ENCODE peak calls at places on chromosome 11, in five cellular contexts. A is lower leg skin; N is PC-3; M is BJ; Q is activated CD8-positive, alpha-beta T cell treated with anti-CD3 and anti-CD28 coated beads for 36 hours. X is an unnamed sample.

GRCh38 chr11:86818466-86819282 is 18.3 kb downstream of the PRSS23 start:
- DNase-seq in A (no peak), N (peak), M (no peak), Q (no peak), X (peak)

GRCh38 chr11:5242933-5243844 is 6.5 kb downstream of the HBG1 start:
- DNase-seq in A (no peak), N (no peak), M (no peak), Q (no peak), X (no peak)

GRCh38 chr11:59555601-59556114 is 44.3 kb downstream of the OR4D9 start:
- DNase-seq in A (no peak), N (no peak), M (no peak), Q (no peak), X (no peak)

GRCh38 chr11:77141034-77141433 is 13.0 kb downstream of the MYO7A start:
- DNase-seq in A (no peak), N (peak), M (no peak), Q (no peak), X (no peak)

GRCh38 chr11:79400717-79401330 is 40.0 kb downstream of the TENM4 start:
- DNase-seq in A (no peak), N (peak), M (no peak), Q (peak), X (no peak)

GRCh38 chr11:20003357-20003756 is 156.9 kb downstream of the DBX1 start:
- DNase-seq in A (no peak), N (peak), M (no peak), Q (no peak), X (no peak)

GRCh38 chr11:121839821-121840220 is 276.2 kb downstream of the BLID start:
- DNase-seq in A (no peak), N (no peak), M (no peak), Q (no peak), X (no peak)

GRCh38 chr11:23974046-23974445 is 522.8 kb upstream of the LUZP2 start:
- DNase-seq in A (no peak), N (no peak), M (no peak), Q (no peak), X (no peak)

GRCh38 chr11:76670475-76671235 is at the start of gene LRRC32:
- DNase-seq in A (no peak), N (no peak), M (no peak), Q (peak), X (no peak)

GRCh38 chr11:54558919-54559318 is 44.9 kb downstream of the OR4C46 start:
- DNase-seq in A (no peak), N (peak), M (no peak), Q (no peak), X (no peak)
- TF ChIP-seq CTCF in A (no peak), N (peak), M (no peak), Q (no peak), X (no peak)

DNA sequence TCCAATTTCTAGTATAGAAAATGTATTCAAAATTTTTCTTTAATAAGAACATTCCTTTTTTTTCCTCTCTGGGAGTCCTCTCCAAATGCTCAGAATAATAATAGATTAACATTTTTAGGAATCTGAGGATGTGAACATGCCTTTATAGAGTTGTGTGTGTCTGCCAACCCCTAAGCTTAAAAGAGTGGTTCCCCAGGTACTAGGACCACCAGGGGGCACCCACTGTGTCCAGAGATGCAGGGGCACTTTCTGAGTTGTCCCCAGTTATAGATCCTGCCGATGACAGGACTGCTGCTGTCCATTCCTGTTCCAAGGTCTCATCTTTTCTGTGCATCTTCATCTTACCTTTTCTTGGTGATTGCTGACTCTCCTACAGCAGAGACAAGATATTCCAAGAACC is 27.0 kb upstream of the MICAL2 start:
- DNase-seq in A (no peak), N (no peak), M (no peak), Q (peak), X (no peak)
- TF ChIP-seq CTCF in A (no peak), N (peak), M (no peak), Q (no peak), X (peak)

DNA sequence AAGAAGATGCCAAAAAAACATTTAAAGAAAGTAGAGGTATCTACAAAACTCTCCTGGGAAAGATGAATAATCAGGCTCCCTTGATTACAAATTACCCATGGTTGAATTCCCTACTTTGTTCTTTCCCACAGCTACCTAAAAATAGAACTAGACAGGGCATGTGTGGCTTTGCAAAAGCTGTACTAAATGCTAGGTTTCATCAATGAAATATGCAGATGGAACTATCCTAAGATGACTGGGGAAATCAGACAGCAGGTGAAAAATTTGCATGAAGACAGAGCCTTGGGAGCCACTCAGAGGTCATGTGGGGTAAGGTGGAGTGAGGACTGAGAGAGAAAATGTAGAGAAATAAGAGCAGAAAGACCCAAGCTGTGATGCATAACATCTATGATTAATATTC is 14.7 kb downstream of the LAYN start:
- DNase-seq in A (no peak), N (peak), M (peak), Q (no peak), X (no peak)
- TF ChIP-seq CTCF in A (no peak), N (no peak), M (no peak), Q (no peak), X (no peak)

DNA sequence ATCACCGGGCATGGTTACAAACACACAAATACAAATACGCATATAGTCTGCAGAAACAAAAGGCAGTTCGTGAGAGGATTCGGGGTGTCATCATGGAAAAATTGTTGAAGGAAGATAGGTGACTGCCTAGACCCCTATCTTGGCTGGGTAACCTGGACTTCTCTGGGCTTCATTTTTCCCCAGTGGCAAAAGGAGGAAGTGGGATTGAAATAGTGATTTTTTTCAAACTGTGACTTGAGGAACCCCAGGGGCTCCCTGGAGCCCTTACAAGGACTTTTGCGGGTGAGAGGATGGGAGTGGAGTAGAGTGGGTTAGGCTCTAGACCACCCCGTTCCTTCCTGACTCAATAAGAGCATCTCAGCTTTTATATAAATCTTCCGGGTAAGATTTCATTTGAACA is 1.0 kb upstream of the ELF5 start:
- DNase-seq in A (no peak), N (no peak), M (no peak), Q (no peak), X (no peak)
- TF ChIP-seq CTCF in A (no peak), N (no peak), M (no peak), Q (no peak), X (no peak)